ENCODE peak calls at places on chromosome 4, in seven cellular contexts. D is stimulated activated naive CD8-positive, alpha-beta T cell treated with anti-CD3 and anti-CD28 coated beads, Interleukin-15, Interleukin-2, amounts not matched to agents 100 U/mL and 50 U/mL, for 24 hours; C is left lung; I is T-helper 22 cell; Z is NCI-H1092 treated with DMSO at 0.1 percent for 48 hours; B is PC-9; W is activated CD8-positive, alpha-beta memory T cell treated with anti-CD3 and anti-CD28 coated beads for 48 hours. A is an unnamed sample.

GRCh38 chr4:166422475-166422874 is 549.4 kb downstream of the TLL1 start:
- DNase-seq in B (no peak), C (no peak), D (no peak), I (no peak), W (no peak), Z (no peak), A (no peak)

GRCh38 chr4:183337833-183338232 is 15.6 kb upstream of the CLDN24 start:
- DNase-seq in B (no peak), C (no peak), Z (no peak), W (no peak), D (no peak), I (no peak), A (no peak)

GRCh38 chr4:133483600-133484246 is 334.6 kb downstream of the PCDH10 start:
- DNase-seq in C (no peak), D (no peak), W (no peak), B (no peak), Z (peak; percentile 19), I (no peak), A (no peak)

GRCh38 chr4:53141308-53141707 is 224.6 kb downstream of the SCFD2 start:
- DNase-seq in Z (no peak), C (no peak), D (no peak), B (no peak), W (no peak), I (no peak), A (no peak)

GRCh38 chr4:179110356-179110755 is 1668.1 kb upstream of the AGA start:
- DNase-seq in I (no peak), C (no peak), B (peak; percentile 39), Z (no peak), W (no peak), D (no peak), A (no peak)

GRCh38 chr4:106172846-106173245 is 143.2 kb downstream of the TBCK start:
- DNase-seq in W (no peak), I (no peak), B (peak; percentile 60), Z (no peak), C (no peak), D (no peak), A (no peak)

GRCh38 chr4:169201144-169202124 is 69.3 kb downstream of the SH3RF1 start:
- DNase-seq in B (no peak), D (no peak), I (no peak), Z (no peak), C (no peak), W (no peak), A (no peak)

GRCh38 chr4:166128452-166128851 is 255.4 kb downstream of the TLL1 start:
- DNase-seq in D (no peak), I (no peak), W (no peak), B (no peak), Z (no peak), C (no peak), A (no peak)

GRCh38 chr4:136742330-136742729 is 790.0 kb downstream of the PCDH18 start:
- DNase-seq in C (no peak), D (no peak), I (no peak), B (no peak), Z (no peak), W (no peak), A (no peak)

GRCh38 chr4:149884046-149884445 is 68.4 kb upstream of the IQCM start:
- DNase-seq in Z (no peak), B (no peak), C (no peak), I (no peak), W (no peak), D (no peak), A (no peak)

GRCh38 chr4:127425911-127426310 is 206.8 kb upstream of the INTU start:
- DNase-seq in Z (no peak), W (no peak), I (no peak), D (no peak), C (no peak), B (no peak), A (no peak)

GRCh38 chr4:169275180-169275579 is 4.4 kb upstream of the SH3RF1 start:
- DNase-seq in C (no peak), Z (no peak), D (no peak), W (no peak), I (no peak), B (no peak), A (no peak)

GRCh38 chr4:173490817-173491518 is 39.1 kb downstream of the HAND2 start:
- DNase-seq in C (no peak), B (no peak), W (no peak), Z (no peak), I (no peak), D (no peak), A (no peak)

GRCh38 chr4:140330311-140330900 is 43.0 kb upstream of the SCOC start:
- DNase-seq in Z (peak; percentile 22), I (no peak), W (no peak), B (no peak), C (no peak), D (no peak), A (no peak)

GRCh38 chr4:33381806-33382205 is 2661.6 kb downstream of the PCDH7 start:
- DNase-seq in D (no peak), B (no peak), C (no peak), Z (peak; percentile 44), W (no peak), I (no peak), A (no peak)

GRCh38 chr4:106245176-106245575 is 70.8 kb downstream of the TBCK start:
- DNase-seq in C (no peak), B (peak; percentile 59), W (no peak), D (no peak), Z (no peak), I (no peak), A (no peak)

GRCh38 chr4:34035225-34035624 is 2209.1 kb downstream of the ARAP2 start:
- DNase-seq in W (no peak), I (no peak), C (no peak), D (no peak), Z (no peak), B (no peak), A (no peak)

GRCh38 chr4:140152760-140153418 is 1.1 kb downstream of the MAML3 start:
- DNase-seq in C (peak; percentile 91), B (no peak), D (peak; percentile 60), Z (peak; percentile 69), W (no peak), I (no peak), A (peak; percentile 57)

GRCh38 chr4:146646601-146647000 is 7.9 kb downstream of the POU4F2 start:
- DNase-seq in I (no peak), B (no peak), C (no peak), W (no peak), Z (no peak), D (no peak), A (no peak)

GRCh38 chr4:172099376-172099775 is 286.2 kb downstream of the GALNTL6 start:
- DNase-seq in Z (no peak), D (no peak), B (no peak), C (no peak), I (no peak), W (no peak), A (no peak)

GRCh38 chr4:56544573-56545131 is 39.1 kb downstream of the ARL9 start:
- DNase-seq in Z (peak; percentile 71), W (peak; percentile 73), D (peak; percentile 95), B (peak; percentile 51), I (peak; percentile 51), C (peak; percentile 98), A (peak; percentile 87)

GRCh38 chr4:150769845-150770244 is 187.9 kb downstream of the MAB21L2 start:
- DNase-seq in C (no peak), I (no peak), Z (no peak), D (no peak), W (no peak), B (no peak), A (no peak)

GRCh38 chr4:126748736-126749135 is 884.0 kb upstream of the INTU start:
- DNase-seq in C (no peak), I (no peak), D (no peak), B (no peak), Z (no peak), W (no peak), A (no peak)

GRCh38 chr4:186810613-186811150 is 87.0 kb upstream of the FAT1 start:
- DNase-seq in B (no peak), I (no peak), D (no peak), C (no peak), W (no peak), Z (no peak), A (no peak)

GRCh38 chr4:19693949-19694597 is 557.6 kb upstream of the SLIT2 start:
- DNase-seq in B (no peak), W (no peak), D (no peak), Z (no peak), I (no peak), C (no peak), A (no peak)

GRCh38 chr4:181959121-181959520 is 284.1 kb upstream of the TENM3 start:
- DNase-seq in W (no peak), I (no peak), C (no peak), Z (no peak), D (no peak), B (no peak), A (no peak)

GRCh38 chr4:188299161-188299560 is 159.9 kb downstream of the TRIML1 start:
- DNase-seq in C (no peak), W (no peak), D (no peak), B (no peak), Z (no peak), I (no peak), A (no peak)

GRCh38 chr4:145861331-145862318 is 77.0 kb downstream of the ZNF827 start:
- DNase-seq in I (no peak), W (no peak), Z (peak; percentile 5), D (no peak), B (no peak), C (no peak), A (no peak)

GRCh38 chr4:121189351-121189750 is 25.2 kb upstream of the TNIP3 start:
- DNase-seq in W (no peak), D (no peak), C (no peak), Z (no peak), B (no peak), I (no peak), A (no peak)

GRCh38 chr4:107037188-107037587 is 1.1 kb upstream of the DKK2 start:
- DNase-seq in W (no peak), B (no peak), D (peak; percentile 8), Z (peak; percentile 13), I (no peak), C (peak; percentile 66), A (no peak)